ENCODE peak calls at places on chromosomes 5 and 9, in six cellular contexts. U, A, G, K, X and I are unnamed samples.

GRCh38 chr9:120712539-120713031 is 1.7 kb downstream of the MEGF9 start:
- DNase-seq in U (no peak), A (no peak), G (no peak), K (no peak), X (no peak), I (no peak)

GRCh38 chr5:57889558-57889957 is 406.9 kb upstream of the ACTBL2 start:
- DNase-seq in U (no peak), A (no peak), G (peak), K (peak), X (no peak), I (no peak)

GRCh38 chr9:71703172-71703872 is 65.0 kb downstream of the CEMIP2 start:
- DNase-seq in U (no peak), A (no peak), G (no peak), K (no peak), X (no peak), I (no peak)

GRCh38 chr9:134723491-134723890 is 81.9 kb downstream of the COL5A1 start:
- DNase-seq in U (no peak), A (no peak), G (no peak), K (no peak), X (no peak), I (peak)

GRCh38 chr5:179759961-179760541 is 27.4 kb downstream of the MAML1 start:
- DNase-seq in U (no peak), A (no peak), G (no peak), K (no peak), X (no peak), I (no peak)

GRCh38 chr9:83062653-83063527 is at the start of gene RASEF:
- DNase-seq in U (peak), A (no peak), G (no peak), K (no peak), X (no peak), I (no peak)

GRCh38 chr5:60295423-60295822 is 401.9 kb upstream of the PDE4D start:
- DNase-seq in U (no peak), A (no peak), G (no peak), K (peak), X (no peak), I (no peak)

GRCh38 chr5:94397508-94397907 is 220.9 kb downstream of the KIAA0825 start:
- DNase-seq in U (no peak), A (no peak), G (no peak), K (no peak), X (no peak), I (no peak)

GRCh38 chr9:76373173-76373771 is 21.0 kb downstream of the RFK start:
- DNase-seq in U (no peak), A (no peak), G (no peak), K (peak), X (peak), I (no peak)

GRCh38 chr9:116178481-116179211 is 25.1 kb downstream of the PAPPA start:
- DNase-seq in U (no peak), A (no peak), G (no peak), K (no peak), X (no peak), I (no peak)

GRCh38 chr9:129412814-129413536 is 207.9 kb downstream of the C9orf50 start:
- DNase-seq in U (no peak), A (no peak), G (no peak), K (peak), X (peak), I (peak)

GRCh38 chr5:65811004-65811403 is 89.0 kb downstream of the NLN start:
- DNase-seq in U (no peak), A (no peak), G (no peak), K (peak), X (no peak), I (no peak)

GRCh38 chr5:1498623-1499416 is 24.9 kb downstream of the LPCAT1 start:
- DNase-seq in U (no peak), A (no peak), G (no peak), K (no peak), X (no peak), I (no peak)

GRCh38 chr9:20187318-20187717 is 398.5 kb upstream of the SLC24A2 start:
- DNase-seq in U (no peak), A (no peak), G (no peak), K (no peak), X (no peak), I (no peak)

GRCh38 chr5:171308453-171309275 is at the start of gene TLX3:
- DNase-seq in U (peak), A (no peak), G (no peak), K (no peak), X (no peak), I (no peak)

GRCh38 chr5:157563373-157564148 is 12.0 kb downstream of the ADAM19 start:
- DNase-seq in U (no peak), A (no peak), G (no peak), K (peak), X (peak), I (no peak)